ENCODE peak calls at places on chromosomes 16 and 17, in eight cellular contexts. K is natural killer cell, S is left lung, C is astrocyte, Y is fibroblast of the aortic adventitia, D is endodermal cell, G is H9, Q is fibroblast of mammary gland. T is an unnamed sample.

GRCh38 chr16:30956601-30957455 is 726 bp upstream of the SETD1A start:
- DNase-seq in K (peak; percentile 77), S (peak; percentile 83), C (peak; percentile 71), Y (peak; percentile 84), D (peak; percentile 94), G (peak; percentile 83), Q (peak; percentile 83), T (peak; percentile 80)

GRCh38 chr16:1156111-1156982 is 3.4 kb downstream of the CACNA1H start:
- DNase-seq in K (no peak), S (no peak), C (no peak), Y (no peak), D (no peak), G (no peak), Q (no peak), T (no peak)

GRCh38 chr17:35766903-35767510 is 6.3 kb downstream of the C17orf50 start:
- DNase-seq in K (no peak), S (no peak), C (no peak), Y (peak; percentile 67), D (peak; percentile 57), G (no peak), Q (peak; percentile 58), T (no peak)

GRCh38 chr17:17859909-17860760 is 23.3 kb upstream of the SREBF1 start:
- DNase-seq in K (peak; percentile 72), S (peak; percentile 75), C (no peak), Y (peak; percentile 62), D (peak; percentile 93), G (peak; percentile 82), Q (peak; percentile 52), T (peak; percentile 64)

GRCh38 chr16:10988164-10988803 is 43.9 kb downstream of the CLEC16A start:
- DNase-seq in K (no peak), S (peak; percentile 64), C (no peak), Y (no peak), D (peak; percentile 76), G (peak; percentile 51), Q (no peak), T (no peak)

GRCh38 chr17:29393451-29393850 is 3.3 kb downstream of the TAOK1 start:
- DNase-seq in K (no peak), S (no peak), C (peak; percentile 37), Y (peak; percentile 57), D (no peak), G (no peak), Q (peak; percentile 54), T (no peak)

GRCh38 chr17:77873518-77874302 is 84.8 kb upstream of the TNRC6C start:
- DNase-seq in K (no peak), S (no peak), C (no peak), Y (no peak), D (no peak), G (no peak), Q (no peak), T (no peak)

GRCh38 chr17:21001813-21002221 is 41.0 kb downstream of the USP22 start:
- DNase-seq in K (no peak), S (no peak), C (no peak), Y (no peak), D (no peak), G (no peak), Q (no peak), T (peak; percentile 24)

GRCh38 chr16:68636818-68637217 is 8.3 kb upstream of the CDH3 start:
- DNase-seq in K (no peak), S (no peak), C (peak; percentile 51), Y (no peak), D (no peak), G (no peak), Q (no peak), T (no peak)

DNA sequence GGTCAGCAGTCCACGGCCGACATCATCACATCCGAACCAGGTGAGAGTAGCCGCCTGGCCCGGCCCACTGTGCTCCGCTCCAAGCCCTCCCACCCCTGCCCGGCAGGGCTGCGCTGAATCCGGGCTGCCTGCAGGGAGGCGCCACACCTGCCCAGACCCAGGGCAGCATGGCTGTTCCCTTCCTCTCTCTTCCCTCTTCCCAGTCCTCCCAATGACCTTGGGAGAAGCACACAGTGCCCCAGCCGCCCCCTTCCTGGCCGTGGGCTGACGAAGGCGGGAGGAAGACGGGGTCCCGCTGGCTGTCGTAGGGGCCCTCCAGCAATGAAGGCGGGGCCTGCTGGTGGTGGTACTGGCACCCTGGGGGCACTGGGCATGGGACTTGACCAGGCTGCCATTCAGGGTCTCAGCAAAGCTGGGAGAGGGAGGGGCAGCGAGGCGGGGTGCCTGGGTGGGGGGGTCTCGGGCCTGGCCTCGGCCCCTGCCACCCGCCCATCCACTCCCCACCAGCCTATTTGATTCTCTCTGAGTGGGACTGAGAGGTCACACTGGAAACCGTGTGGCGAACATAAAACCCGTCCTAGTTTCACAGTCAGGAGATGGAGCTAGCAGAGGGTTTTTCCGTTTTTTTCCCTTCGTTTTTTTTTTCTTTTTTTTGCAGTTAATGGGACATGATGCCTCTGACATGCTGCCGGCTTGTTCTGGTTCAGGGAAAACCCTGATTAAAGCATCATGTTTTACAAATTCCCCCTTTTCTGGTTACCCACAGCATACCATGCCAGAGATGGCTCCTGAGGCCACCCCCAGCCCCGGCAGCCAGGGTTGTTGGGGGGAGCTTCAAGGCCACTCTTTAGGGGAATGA is 50.6 kb downstream of the BAHCC1 start:
- DNase-seq in K (no peak), S (no peak), C (no peak), Y (no peak), D (peak; percentile 76), G (peak; percentile 66), Q (no peak), T (no peak)
- TF ChIP-seq CTCF in K (no peak), S (no peak), C (no peak), Y (no peak), D (peak; percentile 36), G (peak; percentile 40), Q (no peak), T (no peak)

GRCh38 chr17:7825206-7825980 is 8.6 kb upstream of the KDM6B start:
- DNase-seq in K (no peak), S (no peak), C (no peak), Y (peak; percentile 79), D (peak; percentile 45), G (peak; percentile 24), Q (no peak), T (no peak)
- TF ChIP-seq CTCF in K (no peak), S (no peak), C (no peak), Y (peak; percentile 2), D (peak; percentile 44), G (peak; percentile 15), Q (no peak), T (peak; percentile 20)

DNA sequence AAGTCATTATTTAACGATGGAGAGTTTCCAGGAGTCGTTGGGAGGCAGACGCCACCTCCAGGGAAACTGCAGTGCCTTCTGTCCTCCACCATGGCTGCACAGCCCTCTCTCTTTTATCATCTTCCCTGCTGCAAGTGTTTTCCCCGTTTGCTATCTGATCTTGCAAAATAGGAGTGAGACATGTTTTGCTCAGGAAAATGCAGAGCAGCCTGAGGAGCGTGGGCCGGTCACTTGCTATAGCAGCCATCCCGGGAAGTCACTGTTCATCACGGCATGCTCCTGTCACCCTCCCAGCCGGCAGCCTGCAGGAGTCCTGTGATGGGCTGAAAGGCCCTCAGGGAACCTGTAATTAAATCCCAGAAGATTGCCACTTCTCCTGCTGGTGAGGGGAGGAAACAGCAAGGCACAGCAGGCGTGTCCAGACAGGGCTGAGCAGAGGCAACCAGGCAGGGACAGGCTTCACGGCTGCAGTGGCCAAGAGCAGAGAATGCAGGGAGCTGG is 143.1 kb downstream of the GSG1L start:
- DNase-seq in K (no peak), S (no peak), C (no peak), Y (no peak), D (peak; percentile 91), G (peak; percentile 83), Q (no peak), T (no peak)
- TF ChIP-seq CTCF in K (no peak), S (no peak), C (peak; percentile 10), Y (peak; percentile 15), D (peak; percentile 73), G (peak; percentile 67), Q (peak; percentile 3), T (no peak)

GRCh38 chr16:23505180-23505665 is 5.1 kb downstream of the GGA2 start:
- DNase-seq in K (no peak), S (no peak), C (no peak), Y (no peak), D (no peak), G (no peak), Q (no peak), T (no peak)

GRCh38 chr16:23506606-23506994 is 3.7 kb downstream of the GGA2 start:
- DNase-seq in K (no peak), S (no peak), C (no peak), Y (no peak), D (no peak), G (no peak), Q (no peak), T (no peak)

GRCh38 chr16:23505942-23506605 is 4.2 kb downstream of the GGA2 start:
- DNase-seq in K (no peak), S (no peak), C (no peak), Y (no peak), D (no peak), G (no peak), Q (no peak), T (no peak)

GRCh38 chr16:23504076-23504452 is 6.2 kb downstream of the GGA2 start:
- DNase-seq in K (no peak), S (peak; percentile 60), C (peak; percentile 87), Y (peak; percentile 89), D (no peak), G (no peak), Q (peak; percentile 87), T (peak; percentile 55)

GRCh38 chr16:23504453-23505179 is 5.7 kb downstream of the GGA2 start:
- DNase-seq in K (peak; percentile 76), S (peak; percentile 80), C (peak; percentile 93), Y (peak; percentile 84), D (peak; percentile 84), G (peak; percentile 43), Q (peak; percentile 97), T (peak; percentile 97)
- TF ChIP-seq CTCF in K (no peak), S (no peak), C (no peak), Y (no peak), D (peak; percentile 41), G (no peak), Q (no peak), T (peak; percentile 30)

GRCh38 chr17:19592316-19592715 is 56.2 kb upstream of the ALDH3A2 start:
- DNase-seq in K (no peak), S (no peak), C (no peak), Y (no peak), D (peak; percentile 41), G (no peak), Q (no peak), T (no peak)

GRCh38 chr17:19596869-19597268 is 51.7 kb upstream of the ALDH3A2 start:
- DNase-seq in K (no peak), S (no peak), C (no peak), Y (no peak), D (no peak), G (no peak), Q (no peak), T (no peak)

GRCh38 chr17:19590912-19591551 is 57.4 kb downstream of the SLC47A1 start:
- DNase-seq in K (no peak), S (no peak), C (no peak), Y (no peak), D (peak; percentile 71), G (peak; percentile 49), Q (no peak), T (no peak)
- TF ChIP-seq CTCF in K (no peak), S (no peak), C (no peak), Y (no peak), D (peak; percentile 45), G (no peak), Q (no peak), T (no peak)

GRCh38 chr17:62998665-62999393 is 32.8 kb downstream of the TANC2 start:
- DNase-seq in K (no peak), S (no peak), C (peak; percentile 41), Y (peak; percentile 39), D (peak; percentile 59), G (no peak), Q (no peak), T (no peak)
- TF ChIP-seq CTCF in K (no peak), S (no peak), C (no peak), Y (no peak), D (no peak), G (no peak), Q (no peak), T (no peak)